ENCODE peak calls at places on chromosomes 6 and 20, in six cellular contexts. P is H9, M is type B pancreatic cell, H is pancreas, R is HFF-Myc, J is HepG2. I is an unnamed sample.

GRCh38 chr6:151441390-151442166 is 10.3 kb downstream of the RMND1 start:
- DNase-seq in P (no peak), M (no peak), H (no peak), R (no peak), J (peak), I (no peak)

GRCh38 chr6:168823397-168824020 is 382.5 kb downstream of the SMOC2 start:
- DNase-seq in P (no peak), M (no peak), H (no peak), R (no peak), J (no peak), I (no peak)

GRCh38 chr6:3724451-3725144 is 26.9 kb downstream of the PXDC1 start:
- DNase-seq in P (no peak), M (no peak), H (no peak), R (no peak), J (no peak), I (peak)

GRCh38 chr6:138346302-138347195 is 31.2 kb upstream of the SMIM28 start:
- DNase-seq in P (no peak), M (no peak), H (no peak), R (no peak), J (no peak), I (no peak)

GRCh38 chr6:2630362-2630761 is 120.4 kb downstream of the MYLK4 start:
- DNase-seq in P (no peak), M (no peak), H (peak), R (peak), J (peak), I (peak)

GRCh38 chr6:111894272-111894671 is 21.0 kb upstream of the FYN start:
- DNase-seq in P (no peak), M (no peak), H (no peak), R (peak), J (no peak), I (peak)

GRCh38 chr6:136723780-136724179 is 68.5 kb downstream of the MAP3K5 start:
- DNase-seq in P (no peak), M (no peak), H (peak), R (no peak), J (no peak), I (no peak)

GRCh38 chr6:19837511-19838441 is 606 bp downstream of the ID4 start:
- DNase-seq in P (peak), M (peak), H (peak), R (no peak), J (peak), I (peak)

GRCh38 chr6:37960139-37960935 is 140.8 kb downstream of the ZFAND3 start:
- DNase-seq in P (no peak), M (no peak), H (no peak), R (no peak), J (no peak), I (no peak)

GRCh38 chr6:127391019-127391974 is 47.9 kb upstream of the ECHDC1 start:
- DNase-seq in P (no peak), M (no peak), H (no peak), R (no peak), J (no peak), I (no peak)

GRCh38 chr6:44342489-44342888 is at the start of gene SPATS1:
- DNase-seq in P (peak), M (no peak), H (no peak), R (no peak), J (no peak), I (no peak)

GRCh38 chr6:37454420-37455125 is 21.6 kb downstream of the CMTR1 start:
- DNase-seq in P (no peak), M (no peak), H (no peak), R (no peak), J (no peak), I (peak)

GRCh38 chr20:36062799-36063198 is 91.7 kb upstream of the EPB41L1 start:
- DNase-seq in P (no peak), M (no peak), H (no peak), R (no peak), J (no peak), I (peak)

GRCh38 chr6:116060572-116061283 is at the start of gene FRK:
- DNase-seq in P (no peak), M (no peak), H (peak), R (no peak), J (peak), I (peak)

GRCh38 chr6:143896096-143896880 is 32.0 kb downstream of the ZC2HC1B start:
- DNase-seq in P (no peak), M (no peak), H (no peak), R (no peak), J (no peak), I (no peak)

GRCh38 chr20:63057133-63058117 is 50.7 kb upstream of the BHLHE23 start:
- DNase-seq in P (no peak), M (no peak), H (no peak), R (no peak), J (no peak), I (no peak)

GRCh38 chr6:37029249-37029959 is 23.9 kb downstream of the FGD2 start:
- DNase-seq in P (peak), M (no peak), H (peak), R (peak), J (peak), I (peak)

GRCh38 chr20:21529863-21530262 is 16.0 kb upstream of the NKX2-2 start:
- DNase-seq in P (peak), M (no peak), H (no peak), R (no peak), J (peak), I (no peak)

GRCh38 chr20:43906505-43907034 is 8.1 kb upstream of the TOX2 start:
- DNase-seq in P (no peak), M (no peak), H (no peak), R (no peak), J (no peak), I (no peak)

GRCh38 chr6:70673601-70674000 is 5.9 kb downstream of the SMAP1 start:
- DNase-seq in P (no peak), M (no peak), H (no peak), R (no peak), J (no peak), I (no peak)

GRCh38 chr6:161271343-161272019 is 2.4 kb downstream of the AGPAT4 start:
- DNase-seq in P (no peak), M (no peak), H (no peak), R (no peak), J (no peak), I (no peak)

GRCh38 chr20:4435210-4435609 is 286.5 kb upstream of the PRND start:
- DNase-seq in P (no peak), M (no peak), H (no peak), R (peak), J (no peak), I (peak)

GRCh38 chr20:37523012-37523391 is 2.0 kb downstream of the NNAT start:
- DNase-seq in P (no peak), M (no peak), H (no peak), R (no peak), J (no peak), I (no peak)

GRCh38 chr20:10670521-10671220 is 3.1 kb downstream of the JAG1 start:
- DNase-seq in P (no peak), M (no peak), H (no peak), R (no peak), J (peak), I (no peak)

GRCh38 chr6:95364016-95364604 is 213.2 kb upstream of the MANEA start:
- DNase-seq in P (no peak), M (no peak), H (no peak), R (no peak), J (peak), I (peak)

GRCh38 chr6:110232456-110232855 is 52.2 kb downstream of the CDC40 start:
- DNase-seq in P (no peak), M (no peak), H (no peak), R (no peak), J (no peak), I (peak)

GRCh38 chr6:20581070-20581469 is 46.8 kb downstream of the CDKAL1 start:
- DNase-seq in P (no peak), M (no peak), H (no peak), R (no peak), J (no peak), I (no peak)

GRCh38 chr20:50118203-50118602 is 5.3 kb upstream of the UBE2V1 start:
- DNase-seq in P (no peak), M (no peak), H (no peak), R (no peak), J (no peak), I (no peak)

GRCh38 chr6:91864911-91865310 is 1278.0 kb upstream of the MAP3K7 start:
- DNase-seq in P (no peak), M (no peak), H (no peak), R (no peak), J (no peak), I (no peak)

GRCh38 chr20:13089950-13090469 is 81.2 kb downstream of the SPTLC3 start:
- DNase-seq in P (no peak), M (no peak), H (no peak), R (no peak), J (peak), I (no peak)

GRCh38 chr6:135759831-135760230 is 91.7 kb upstream of the PDE7B start:
- DNase-seq in P (no peak), M (no peak), H (peak), R (no peak), J (peak), I (no peak)

GRCh38 chr6:99945995-99946394 is 48.0 kb downstream of the MCHR2 start:
- DNase-seq in P (no peak), M (no peak), H (peak), R (no peak), J (no peak), I (no peak)

GRCh38 chr6:143063631-143064030 is 2.9 kb downstream of the AIG1 start:
- DNase-seq in P (no peak), M (no peak), H (no peak), R (no peak), J (no peak), I (no peak)

GRCh38 chr6:43271103-43271815 is 26.8 kb upstream of the SLC22A7 start:
- DNase-seq in P (no peak), M (no peak), H (no peak), R (no peak), J (no peak), I (no peak)

GRCh38 chr6:42555477-42556457 is 8.1 kb upstream of the UBR2 start:
- DNase-seq in P (peak), M (no peak), H (no peak), R (peak), J (peak), I (no peak)

GRCh38 chr20:60968853-60969720 is 283.0 kb upstream of the CDH4 start:
- DNase-seq in P (no peak), M (no peak), H (no peak), R (no peak), J (no peak), I (no peak)

DNA sequence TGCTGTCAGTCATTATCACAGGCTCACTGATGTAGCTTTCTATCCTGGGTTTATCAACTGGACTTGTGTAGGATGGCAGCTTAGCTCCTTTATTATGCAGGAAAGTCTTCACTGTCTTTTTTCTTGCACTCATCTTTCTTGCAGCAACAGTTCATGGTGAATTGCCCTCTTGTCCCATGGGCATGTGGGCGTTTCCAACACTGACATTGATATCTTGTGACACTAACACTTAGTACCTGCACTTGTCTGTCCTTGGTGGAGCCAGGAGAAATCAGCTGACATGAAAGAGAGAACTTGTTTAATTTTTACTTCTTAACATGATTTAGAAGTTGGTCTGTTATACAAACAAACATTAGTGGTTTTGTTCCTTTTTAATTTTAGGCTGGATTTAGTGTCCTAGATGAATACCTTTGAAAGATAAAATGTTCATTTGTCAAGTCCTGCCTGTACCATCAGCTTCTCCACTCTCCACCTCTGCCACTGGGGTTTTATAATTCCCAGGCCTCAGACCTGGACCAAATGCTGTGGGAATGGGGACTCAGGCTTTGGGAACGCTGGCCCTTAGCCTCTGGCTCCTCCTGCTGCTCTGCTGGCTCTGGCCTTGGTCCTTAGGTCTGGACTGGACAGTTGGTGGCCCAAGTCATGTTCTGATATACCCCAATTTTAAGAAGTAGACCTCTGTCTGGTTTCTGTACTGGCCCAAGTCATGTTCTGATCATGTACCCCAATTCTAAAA is 161.0 kb upstream of the LAMP5 start:
- DNase-seq in P (no peak), M (no peak), H (no peak), R (no peak), J (no peak), I (no peak)
- TF ChIP-seq CTCF in P (no peak), M (no peak), H (no peak), R (no peak), J (peak), I (no peak)

DNA sequence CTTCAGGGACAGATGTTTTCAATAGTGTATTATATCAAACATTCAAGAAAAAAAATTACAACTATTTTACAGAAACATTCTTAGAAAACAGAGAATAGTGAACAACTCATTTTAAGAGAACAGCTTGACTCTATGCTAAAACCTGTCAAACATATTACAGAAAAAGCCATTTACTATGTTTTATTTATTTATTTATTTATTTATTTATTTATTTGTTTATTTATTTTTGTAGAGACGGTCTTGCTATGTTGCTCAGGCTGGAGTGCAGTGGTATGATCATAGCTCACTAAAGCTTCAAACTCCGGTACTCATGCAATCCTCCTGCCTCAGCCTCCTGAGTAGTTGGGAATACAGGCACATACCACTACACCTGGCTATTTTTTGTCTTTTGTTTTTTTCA is 317.9 kb upstream of the HTR1E start:
- DNase-seq in P (no peak), M (no peak), H (no peak), R (no peak), J (no peak), I (no peak)
- TF ChIP-seq CTCF in P (no peak), M (no peak), H (no peak), R (no peak), J (no peak), I (no peak)

GRCh38 chr20:48574383-48574782 is 253.4 kb downstream of the PREX1 start:
- DNase-seq in P (peak), M (no peak), H (no peak), R (no peak), J (no peak), I (no peak)
- TF ChIP-seq CTCF in P (no peak), M (no peak), H (no peak), R (no peak), J (no peak), I (no peak)

GRCh38 chr6:145042559-145042958 is 692.8 kb downstream of the EPM2A start:
- DNase-seq in P (peak), M (no peak), H (no peak), R (no peak), J (peak), I (no peak)
- TF ChIP-seq CTCF in P (peak), M (peak), H (no peak), R (no peak), J (peak), I (peak)